ENCODE peak calls at places on chromosome 21, in ten cellular contexts. E, Y, C, T, G, K, R, M, Z and S are unnamed samples.

GRCh38 chr21:45460011-45460565 is 55.1 kb downstream of the COL18A1 start:
- DNase-seq in E (no peak), M (peak), G (no peak), K (no peak), Y (peak), T (no peak), Z (no peak), C (no peak), R (peak), S (peak)

GRCh38 chr21:44337941-44338895 is 972 bp downstream of the CFAP410 start:
- DNase-seq in G (peak), T (peak), E (no peak), Z (peak), Y (peak), C (peak), K (peak), R (peak), M (peak), S (peak)

GRCh38 chr21:24290151-24290833 is 1317.0 kb downstream of the MRPL39 start:
- DNase-seq in G (no peak), R (no peak), M (no peak), T (peak), Z (no peak), Y (no peak), C (no peak), E (no peak), K (no peak), S (no peak)

GRCh38 chr21:31671146-31671716 is 11.7 kb downstream of the SOD1 start:
- DNase-seq in T (no peak), K (no peak), E (peak), Y (no peak), C (no peak), R (no peak), G (no peak), Z (no peak), M (no peak), S (no peak)

GRCh38 chr21:37237764-37238163 is 29.4 kb downstream of the VPS26C start:
- DNase-seq in Z (peak), M (no peak), E (no peak), G (no peak), T (peak), K (no peak), Y (no peak), R (no peak), C (no peak), S (no peak)

GRCh38 chr21:34844924-34845238 is 176.1 kb downstream of the CLIC6 start:
- DNase-seq in M (no peak), C (no peak), K (no peak), Z (no peak), R (no peak), G (no peak), E (no peak), Y (no peak), T (no peak), S (no peak)

GRCh38 chr21:44984428-44984791 is 44.6 kb downstream of the SLX9 start:
- DNase-seq in T (no peak), M (peak), C (no peak), Z (no peak), Y (peak), R (no peak), K (no peak), E (peak), G (no peak), S (peak)

GRCh38 chr21:37145635-37146111 is 72.6 kb downstream of the TTC3 start:
- DNase-seq in Z (no peak), R (no peak), E (no peak), M (no peak), C (no peak), K (no peak), T (no peak), G (no peak), Y (no peak), S (no peak)

GRCh38 chr21:42306366-42307035 is 8.7 kb downstream of the TFF3 start:
- DNase-seq in G (no peak), K (no peak), R (no peak), Y (no peak), C (no peak), E (no peak), T (no peak), Z (no peak), M (peak), S (no peak)

GRCh38 chr21:21018841-21019240 is 20.6 kb downstream of the NCAM2 start:
- DNase-seq in T (no peak), M (no peak), G (no peak), E (no peak), K (no peak), C (no peak), R (no peak), Z (no peak), Y (no peak), S (no peak)

GRCh38 chr21:45294509-45295291 is 7.0 kb upstream of the POFUT2 start:
- DNase-seq in Y (peak), C (peak), M (peak), T (no peak), K (no peak), E (no peak), Z (peak), R (peak), G (peak), S (peak)

GRCh38 chr21:39073717-39074116 is 109.5 kb downstream of the PSMG1 start:
- DNase-seq in M (no peak), K (no peak), Z (no peak), Y (no peak), R (no peak), T (no peak), G (no peak), E (no peak), C (no peak), S (no peak)

GRCh38 chr21:38506606-38507331 is 8.5 kb upstream of the ERG start:
- DNase-seq in Y (no peak), C (no peak), K (no peak), T (no peak), R (no peak), E (no peak), G (no peak), M (no peak), Z (peak), S (no peak)

GRCh38 chr21:37793660-37794059 is 122.6 kb downstream of the KCNJ6 start:
- DNase-seq in R (no peak), M (no peak), E (no peak), Z (no peak), C (no peak), G (no peak), T (no peak), Y (no peak), K (no peak), S (no peak)

GRCh38 chr21:27715131-27715530 is 748.2 kb upstream of the ADAMTS5 start:
- DNase-seq in K (no peak), T (no peak), C (no peak), Z (no peak), M (no peak), G (no peak), R (no peak), Y (no peak), E (peak), S (no peak)

GRCh38 chr21:41972511-41973205 is 18.8 kb upstream of the C2CD2 start:
- DNase-seq in G (no peak), Z (no peak), E (no peak), K (no peak), Y (no peak), M (no peak), C (no peak), T (no peak), R (no peak), S (no peak)

GRCh38 chr21:40120944-40121575 is 253.8 kb downstream of the PCP4 start:
- DNase-seq in K (no peak), C (no peak), R (no peak), T (no peak), Y (no peak), E (peak), M (no peak), G (no peak), Z (no peak), S (no peak)

GRCh38 chr21:45985471-45986315 is 4.1 kb downstream of the COL6A1 start:
- DNase-seq in Z (no peak), Y (peak), R (no peak), G (no peak), M (peak), T (no peak), E (no peak), C (peak), K (no peak), S (peak)

GRCh38 chr21:42187976-42188653 is 30.8 kb upstream of the ABCG1 start:
- DNase-seq in C (peak), M (no peak), G (peak), Y (no peak), T (peak), K (peak), E (no peak), R (no peak), Z (no peak), S (no peak)

GRCh38 chr21:30166171-30166570 is 434 bp downstream of the CLDN17 start:
- DNase-seq in Y (no peak), T (no peak), C (no peak), M (no peak), G (no peak), Z (no peak), K (no peak), R (no peak), E (no peak), S (no peak)

GRCh38 chr21:45080639-45081414 is 6.4 kb downstream of the ADARB1 start:
- DNase-seq in G (no peak), Y (peak), K (no peak), M (peak), T (no peak), E (no peak), C (no peak), Z (no peak), R (no peak), S (no peak)

GRCh38 chr21:44006017-44006624 is 6.0 kb upstream of the TRAPPC10 start:
- DNase-seq in G (peak), Y (peak), M (no peak), Z (peak), T (no peak), E (no peak), R (peak), C (no peak), K (no peak), S (peak)

GRCh38 chr21:15190412-15190811 is 125.6 kb upstream of the NRIP1 start:
- DNase-seq in R (no peak), Z (no peak), G (no peak), M (no peak), Y (no peak), E (no peak), C (no peak), T (no peak), K (no peak), S (no peak)

GRCh38 chr21:34031835-34032370 is 41.5 kb upstream of the MRPS6 start:
- DNase-seq in T (no peak), Z (no peak), Y (no peak), M (no peak), G (no peak), R (no peak), K (no peak), C (no peak), E (no peak), S (no peak)

GRCh38 chr21:45509566-45510465 is 32.4 kb downstream of the SLC19A1 start:
- DNase-seq in Z (no peak), E (no peak), C (no peak), R (peak), T (no peak), M (peak), G (no peak), K (no peak), Y (peak), S (peak)

GRCh38 chr21:36265431-36265830 is 54.6 kb upstream of the MORC3 start:
- DNase-seq in T (no peak), G (no peak), K (no peak), R (no peak), Z (no peak), C (no peak), E (no peak), M (no peak), Y (no peak), S (no peak)

GRCh38 chr21:31929548-31929947 is 56.7 kb downstream of the HUNK start:
- DNase-seq in C (no peak), K (no peak), M (no peak), E (no peak), Y (no peak), Z (no peak), R (no peak), G (no peak), T (no peak), S (no peak)

GRCh38 chr21:39676054-39676771 is 63.5 kb downstream of the B3GALT5 start:
- DNase-seq in T (no peak), K (no peak), M (no peak), C (peak), Y (no peak), R (no peak), Z (no peak), G (peak), E (peak), S (no peak)

GRCh38 chr21:45050786-45051489 is 23.4 kb upstream of the ADARB1 start:
- DNase-seq in G (no peak), K (no peak), Z (peak), T (no peak), E (no peak), C (no peak), M (peak), R (no peak), Y (no peak), S (no peak)